ENCODE peak calls at places on chromosomes 6 and 20, in six cellular contexts. N, F, B, K, R and L are unnamed samples.

GRCh38 chr20:44582321-44583025 is at the start of gene PKIG:
- DNase-seq in R (no peak), B (no peak), F (no peak), N (no peak), K (no peak), L (no peak)

GRCh38 chr20:18400460-18400859 is 66.4 kb downstream of the DZANK1 start:
- DNase-seq in N (no peak), F (no peak), B (no peak), R (no peak), K (no peak), L (no peak)

GRCh38 chr6:38262041-38262440 is 377.7 kb downstream of the BTBD9 start:
- DNase-seq in N (no peak), R (no peak), B (no peak), F (no peak), K (no peak), L (no peak)

GRCh38 chr6:112245511-112246203 is 8.7 kb downstream of the LAMA4 start:
- DNase-seq in N (no peak), F (no peak), R (no peak), B (no peak), K (no peak), L (no peak)

GRCh38 chr20:362271-363254 is 15.7 kb downstream of the NRSN2 start:
- DNase-seq in N (peak; percentile 57), K (no peak), R (peak; percentile 79), F (peak; percentile 72), B (peak; percentile 40), L (no peak)

GRCh38 chr6:57172136-57173055 is at the start of gene BAG2:
- DNase-seq in F (peak; percentile 92), N (peak; percentile 88), R (peak; percentile 94), K (peak; percentile 87), B (peak; percentile 76), L (peak; percentile 85)

GRCh38 chr6:14453712-14454466 is 336.3 kb downstream of the CD83 start:
- DNase-seq in F (no peak), B (no peak), K (no peak), R (peak; percentile 19), N (no peak), L (no peak)

GRCh38 chr6:13538084-13538483 is 36.3 kb upstream of the SIRT5 start:
- DNase-seq in B (peak; percentile 71), R (no peak), F (no peak), K (no peak), N (no peak), L (no peak)

GRCh38 chr20:3864518-3864917 is 17.9 kb downstream of the MAVS start:
- DNase-seq in B (no peak), F (no peak), N (no peak), K (no peak), R (no peak), L (no peak)

GRCh38 chr20:26134606-26135005 is 438.0 kb upstream of the ZNF337 start:
- DNase-seq in N (no peak), K (no peak), R (no peak), B (no peak), F (no peak), L (no peak)

GRCh38 chr20:12464036-12464435 is 544.7 kb upstream of the SPTLC3 start:
- DNase-seq in N (no peak), F (no peak), B (no peak), K (no peak), R (no peak), L (no peak)

GRCh38 chr6:50819906-50820589 is 1.4 kb downstream of the TFAP2B start:
- DNase-seq in F (no peak), R (no peak), N (peak; percentile 49), B (no peak), K (no peak), L (no peak)

GRCh38 chr20:63032861-63033634 is 26.3 kb upstream of the BHLHE23 start:
- DNase-seq in K (no peak), N (peak; percentile 52), F (no peak), B (no peak), R (no peak), L (no peak)

GRCh38 chr6:143140767-143141166 is 80.1 kb downstream of the AIG1 start:
- DNase-seq in K (no peak), R (no peak), B (no peak), N (no peak), F (no peak), L (no peak)

GRCh38 chr6:101146389-101146788 is 247.1 kb upstream of the GRIK2 start:
- DNase-seq in R (no peak), B (no peak), F (no peak), N (no peak), K (no peak), L (no peak)

GRCh38 chr20:2086177-2086979 is 15.2 kb upstream of the STK35 start:
- DNase-seq in K (no peak), R (no peak), N (no peak), B (no peak), F (no peak), L (no peak)

GRCh38 chr6:93087606-93088005 is 331.8 kb downstream of the EPHA7 start:
- DNase-seq in K (no peak), N (no peak), R (no peak), B (no peak), F (no peak), L (no peak)

GRCh38 chr20:46709459-46710148 is at the start of gene SLC2A10:
- DNase-seq in K (no peak), R (peak; percentile 18), F (peak; percentile 7), N (peak; percentile 66), B (peak; percentile 70), L (no peak)

GRCh38 chr6:401239-401993 is 9.9 kb downstream of the IRF4 start:
- DNase-seq in N (no peak), B (no peak), K (no peak), R (no peak), F (no peak), L (no peak)

GRCh38 chr6:92723390-92723931 is 695.9 kb downstream of the EPHA7 start:
- DNase-seq in N (no peak), B (no peak), K (no peak), R (no peak), F (peak; percentile 18), L (no peak)

GRCh38 chr20:7348253-7348652 is 580.8 kb downstream of the BMP2 start:
- DNase-seq in R (no peak), F (no peak), N (no peak), B (no peak), K (no peak), L (no peak)

GRCh38 chr20:16284385-16285100 is 288.7 kb downstream of the KIF16B start:
- DNase-seq in K (no peak), N (no peak), F (no peak), R (no peak), B (no peak), L (no peak)

GRCh38 chr6:25312703-25313102 is 33.5 kb downstream of the CARMIL1 start:
- DNase-seq in R (no peak), N (no peak), B (no peak), K (no peak), F (no peak), L (no peak)

GRCh38 chr6:14824835-14825223 is 421.0 kb upstream of the JARID2 start:
- DNase-seq in K (no peak), R (no peak), F (no peak), B (no peak), N (no peak), L (no peak)

GRCh38 chr6:28211840-28212509 is 13.1 kb upstream of the ZSCAN9 start:
- DNase-seq in F (peak; percentile 34), N (no peak), R (no peak), K (no peak), B (no peak), L (no peak)

GRCh38 chr6:42230320-42231034 is 12.8 kb upstream of the MRPS10 start:
- DNase-seq in F (no peak), K (no peak), R (no peak), N (no peak), B (no peak), L (no peak)